ENCODE peak calls at places on chromosomes 6 and 20, in ten cellular contexts. One of them, this sample, is unnamed.

GRCh38 chr6:53014034-53014433 is 18.9 kb upstream of the GSTA4 start:
- DNase-seq in endodermal cell: no peak
- DNase-seq in GM12865: no peak
- DNase-seq in A673: no peak
- DNase-seq in fibroblast of lung: no peak
- DNase-seq in fibroblast of the aortic adventitia: peak
- DNase-seq in stomach: no peak
- DNase-seq in tibial artery: no peak
- DNase-seq in HepG2: no peak
- DNase-seq in brain microvascular endothelial cell: no peak
- DNase-seq in this sample: no peak

GRCh38 chr6:112203577-112204349 is 50.6 kb downstream of the LAMA4 start:
- DNase-seq in fibroblast of lung: peak
- DNase-seq in A673: no peak
- DNase-seq in stomach: no peak
- DNase-seq in endodermal cell: no peak
- DNase-seq in fibroblast of the aortic adventitia: peak
- DNase-seq in brain microvascular endothelial cell: peak
- DNase-seq in tibial artery: no peak
- DNase-seq in HepG2: peak
- DNase-seq in GM12865: no peak
- DNase-seq in this sample: no peak

GRCh38 chr20:34375977-34376430 is 12.9 kb downstream of the ITCH start:
- DNase-seq in GM12865: no peak
- DNase-seq in fibroblast of the aortic adventitia: no peak
- DNase-seq in stomach: no peak
- DNase-seq in endodermal cell: no peak
- DNase-seq in brain microvascular endothelial cell: no peak
- DNase-seq in HepG2: peak
- DNase-seq in fibroblast of lung: no peak
- DNase-seq in tibial artery: no peak
- DNase-seq in A673: no peak
- DNase-seq in this sample: no peak

GRCh38 chr20:51625105-51625504 is 82.6 kb upstream of the NFATC2 start:
- DNase-seq in HepG2: no peak
- DNase-seq in fibroblast of lung: no peak
- DNase-seq in endodermal cell: no peak
- DNase-seq in A673: no peak
- DNase-seq in brain microvascular endothelial cell: no peak
- DNase-seq in GM12865: no peak
- DNase-seq in tibial artery: no peak
- DNase-seq in fibroblast of the aortic adventitia: no peak
- DNase-seq in stomach: no peak
- DNase-seq in this sample: no peak

GRCh38 chr20:50567860-50568548 is 57.8 kb downstream of the PTPN1 start:
- DNase-seq in stomach: no peak
- DNase-seq in GM12865: no peak
- DNase-seq in HepG2: no peak
- DNase-seq in fibroblast of the aortic adventitia: no peak
- DNase-seq in endodermal cell: no peak
- DNase-seq in A673: no peak
- DNase-seq in fibroblast of lung: no peak
- DNase-seq in tibial artery: no peak
- DNase-seq in brain microvascular endothelial cell: no peak
- DNase-seq in this sample: no peak

GRCh38 chr6:52498538-52499017 is 78.3 kb downstream of the TRAM2 start:
- DNase-seq in fibroblast of lung: no peak
- DNase-seq in endodermal cell: peak
- DNase-seq in fibroblast of the aortic adventitia: peak
- DNase-seq in tibial artery: no peak
- DNase-seq in A673: no peak
- DNase-seq in stomach: no peak
- DNase-seq in GM12865: peak
- DNase-seq in brain microvascular endothelial cell: no peak
- DNase-seq in HepG2: no peak
- DNase-seq in this sample: no peak

GRCh38 chr20:36084897-36085617 is 69.5 kb upstream of the EPB41L1 start:
- DNase-seq in tibial artery: no peak
- DNase-seq in brain microvascular endothelial cell: peak
- DNase-seq in fibroblast of the aortic adventitia: peak
- DNase-seq in A673: no peak
- DNase-seq in GM12865: no peak
- DNase-seq in endodermal cell: no peak
- DNase-seq in stomach: no peak
- DNase-seq in HepG2: peak
- DNase-seq in fibroblast of lung: peak
- DNase-seq in this sample: no peak

GRCh38 chr6:132841967-132842366 is 27.6 kb downstream of the RPS12 start:
- DNase-seq in HepG2: no peak
- DNase-seq in GM12865: no peak
- DNase-seq in tibial artery: no peak
- DNase-seq in fibroblast of lung: no peak
- DNase-seq in fibroblast of the aortic adventitia: no peak
- DNase-seq in stomach: no peak
- DNase-seq in endodermal cell: no peak
- DNase-seq in A673: no peak
- DNase-seq in brain microvascular endothelial cell: no peak
- DNase-seq in this sample: no peak

GRCh38 chr20:57596998-57597939 is 23.0 kb downstream of the ZBP1 start:
- DNase-seq in A673: peak
- DNase-seq in endodermal cell: peak
- DNase-seq in HepG2: peak
- DNase-seq in GM12865: peak
- DNase-seq in brain microvascular endothelial cell: peak
- DNase-seq in tibial artery: peak
- DNase-seq in fibroblast of the aortic adventitia: peak
- DNase-seq in fibroblast of lung: peak
- DNase-seq in stomach: peak
- DNase-seq in this sample: no peak

GRCh38 chr6:7136859-7137334 is 29.1 kb downstream of the RREB1 start:
- DNase-seq in brain microvascular endothelial cell: no peak
- DNase-seq in fibroblast of the aortic adventitia: no peak
- DNase-seq in fibroblast of lung: no peak
- DNase-seq in tibial artery: no peak
- DNase-seq in endodermal cell: peak
- DNase-seq in stomach: no peak
- DNase-seq in GM12865: peak
- DNase-seq in HepG2: no peak
- DNase-seq in A673: no peak
- DNase-seq in this sample: no peak

GRCh38 chr6:14031516-14031915 is 86.1 kb upstream of the CD83 start:
- DNase-seq in tibial artery: no peak
- DNase-seq in endodermal cell: no peak
- DNase-seq in HepG2: no peak
- DNase-seq in fibroblast of lung: peak
- DNase-seq in A673: no peak
- DNase-seq in stomach: no peak
- DNase-seq in brain microvascular endothelial cell: no peak
- DNase-seq in fibroblast of the aortic adventitia: peak
- DNase-seq in GM12865: no peak
- DNase-seq in this sample: no peak

GRCh38 chr6:24428615-24429014 is 25.9 kb downstream of the MRS2 start:
- DNase-seq in fibroblast of lung: peak
- DNase-seq in GM12865: no peak
- DNase-seq in HepG2: no peak
- DNase-seq in fibroblast of the aortic adventitia: peak
- DNase-seq in endodermal cell: no peak
- DNase-seq in brain microvascular endothelial cell: peak
- DNase-seq in stomach: no peak
- DNase-seq in tibial artery: no peak
- DNase-seq in A673: no peak
- DNase-seq in this sample: no peak

DNA sequence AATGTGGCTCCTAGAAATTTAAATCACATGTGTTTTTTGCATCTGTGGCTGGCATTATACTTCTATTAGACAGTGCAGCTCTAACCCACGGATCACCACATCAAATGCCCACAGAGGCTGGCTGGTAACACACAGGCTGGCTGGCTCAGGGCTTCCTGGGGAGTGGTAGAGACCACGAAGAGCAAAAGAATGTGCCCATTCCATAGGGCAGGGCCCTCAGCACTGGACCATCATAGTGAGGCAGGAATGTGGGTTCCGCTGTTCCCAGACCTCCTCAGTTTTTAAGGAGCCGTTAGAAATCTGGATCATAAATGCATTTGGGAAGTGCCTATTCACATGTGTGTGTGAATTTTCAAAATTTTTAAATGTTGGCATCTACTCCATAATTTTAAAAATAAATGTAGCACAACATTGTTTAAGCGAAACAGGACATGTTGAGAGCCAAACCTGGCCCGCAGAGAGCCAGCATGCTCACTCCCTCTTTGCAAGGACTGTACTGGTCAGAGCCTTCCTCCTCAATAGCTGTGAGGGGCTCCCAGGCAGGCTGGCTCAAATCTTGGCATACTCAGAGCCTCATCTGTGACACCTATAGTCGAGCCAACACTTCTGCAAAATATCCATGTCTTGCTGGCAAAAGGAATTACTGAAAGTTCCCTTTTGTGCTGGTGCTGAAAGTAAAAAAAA is 190.5 kb downstream of the FNDC1 start:
- DNase-seq in stomach: no peak
- DNase-seq in fibroblast of the aortic adventitia: no peak
- DNase-seq in tibial artery: no peak
- DNase-seq in brain microvascular endothelial cell: no peak
- DNase-seq in HepG2: no peak
- DNase-seq in GM12865: no peak
- DNase-seq in endodermal cell: no peak
- DNase-seq in A673: no peak
- DNase-seq in fibroblast of lung: no peak
- DNase-seq in this sample: no peak
- H3K4me3 ChIP-seq in stomach: no peak
- H3K4me3 ChIP-seq in fibroblast of the aortic adventitia: no peak
- H3K4me3 ChIP-seq in tibial artery: no peak
- H3K4me3 ChIP-seq in brain microvascular endothelial cell: no peak
- H3K4me3 ChIP-seq in HepG2: no peak
- H3K4me3 ChIP-seq in GM12865: no peak
- H3K4me3 ChIP-seq in endodermal cell: no peak
- H3K4me3 ChIP-seq in A673: no peak
- H3K4me3 ChIP-seq in fibroblast of lung: no peak
- H3K4me3 ChIP-seq in this sample: no peak

GRCh38 chr6:148612043-148612442 is 134.8 kb upstream of the UST start:
- DNase-seq in A673: no peak
- DNase-seq in fibroblast of the aortic adventitia: peak
- DNase-seq in endodermal cell: no peak
- DNase-seq in GM12865: no peak
- DNase-seq in fibroblast of lung: no peak
- DNase-seq in brain microvascular endothelial cell: no peak
- DNase-seq in HepG2: no peak
- DNase-seq in stomach: no peak
- DNase-seq in tibial artery: no peak
- DNase-seq in this sample: no peak

GRCh38 chr6:148611213-148611612 is 135.6 kb upstream of the UST start:
- DNase-seq in fibroblast of the aortic adventitia: peak
- DNase-seq in endodermal cell: no peak
- DNase-seq in HepG2: no peak
- DNase-seq in A673: peak
- DNase-seq in brain microvascular endothelial cell: no peak
- DNase-seq in GM12865: no peak
- DNase-seq in tibial artery: peak
- DNase-seq in fibroblast of lung: peak
- DNase-seq in stomach: no peak
- DNase-seq in this sample: peak

DNA sequence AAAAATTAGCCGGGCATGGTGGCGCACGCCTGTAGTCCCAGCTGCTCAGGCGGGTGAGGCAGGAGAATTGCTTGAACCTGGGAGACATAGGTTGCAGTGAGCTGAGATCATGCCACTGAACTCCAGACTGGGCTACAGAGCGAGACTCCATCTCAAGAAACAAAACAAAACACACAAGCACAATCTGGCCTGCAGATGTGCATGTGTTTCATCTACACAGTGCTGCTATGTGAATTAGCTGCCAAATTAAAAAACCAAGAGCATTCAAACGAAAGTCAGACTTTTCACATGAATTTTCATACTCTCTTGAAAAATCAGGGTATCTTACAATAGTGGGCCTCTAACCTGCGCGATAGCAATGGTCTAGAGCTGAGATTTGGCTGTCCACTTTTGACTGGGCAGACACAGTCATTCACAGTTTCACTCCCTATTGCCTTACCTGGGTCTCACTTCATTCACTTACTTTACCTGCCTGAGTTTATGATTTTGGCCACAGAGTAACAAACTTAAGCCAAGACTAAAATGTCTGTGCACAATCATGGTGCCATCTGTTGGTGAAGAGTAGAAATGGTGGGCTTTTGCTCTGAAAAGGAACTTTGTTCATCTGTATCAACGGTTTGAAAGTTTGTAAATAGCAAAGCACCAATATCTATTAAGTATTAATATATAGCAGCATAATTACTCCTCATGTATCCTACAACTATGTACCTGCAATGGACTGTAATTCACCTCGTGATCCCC is 138.4 kb upstream of the UST start:
- DNase-seq in fibroblast of the aortic adventitia: peak
- DNase-seq in stomach: no peak
- DNase-seq in tibial artery: no peak
- DNase-seq in A673: no peak
- DNase-seq in endodermal cell: no peak
- DNase-seq in GM12865: peak
- DNase-seq in fibroblast of lung: no peak
- DNase-seq in brain microvascular endothelial cell: no peak
- DNase-seq in HepG2: peak
- DNase-seq in this sample: no peak
- TF ChIP-seq CTCF in fibroblast of the aortic adventitia: peak
- TF ChIP-seq CTCF in stomach: no peak
- TF ChIP-seq CTCF in tibial artery: no peak
- TF ChIP-seq CTCF in A673: peak
- TF ChIP-seq CTCF in endodermal cell: peak
- TF ChIP-seq CTCF in GM12865: peak
- TF ChIP-seq CTCF in fibroblast of lung: peak
- TF ChIP-seq CTCF in brain microvascular endothelial cell: peak
- TF ChIP-seq CTCF in HepG2: peak
- TF ChIP-seq CTCF in this sample: no peak

DNA sequence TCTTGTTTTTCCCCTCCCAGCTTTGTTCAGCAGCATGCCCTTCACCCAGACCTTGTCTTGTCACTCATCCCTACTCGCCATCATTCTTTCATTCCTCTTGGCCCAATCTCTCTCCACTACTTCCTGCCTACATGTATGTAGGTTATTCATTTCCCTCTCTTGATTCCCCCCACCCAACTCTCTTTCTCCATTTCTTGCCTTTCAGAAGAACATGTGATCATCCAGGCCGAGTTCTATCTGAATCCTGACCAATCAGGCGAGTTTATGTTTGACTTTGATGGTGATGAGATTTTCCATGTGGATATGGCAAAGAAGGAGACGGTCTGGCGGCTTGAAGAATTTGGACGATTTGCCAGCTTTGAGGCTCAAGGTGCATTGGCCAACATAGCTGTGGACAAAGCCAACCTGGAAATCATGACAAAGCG is 2.6 kb downstream of the HLA-DRA start:
- DNase-seq in fibroblast of lung: no peak
- DNase-seq in fibroblast of the aortic adventitia: no peak
- DNase-seq in stomach: no peak
- DNase-seq in brain microvascular endothelial cell: no peak
- DNase-seq in endodermal cell: no peak
- DNase-seq in GM12865: peak
- DNase-seq in A673: no peak
- DNase-seq in tibial artery: no peak
- DNase-seq in HepG2: no peak
- DNase-seq in this sample: no peak
- H3K4me3 ChIP-seq in fibroblast of lung: no peak
- H3K4me3 ChIP-seq in fibroblast of the aortic adventitia: no peak
- H3K4me3 ChIP-seq in stomach: peak
- H3K4me3 ChIP-seq in brain microvascular endothelial cell: no peak
- H3K4me3 ChIP-seq in endodermal cell: no peak
- H3K4me3 ChIP-seq in GM12865: peak
- H3K4me3 ChIP-seq in A673: no peak
- H3K4me3 ChIP-seq in tibial artery: no peak
- H3K4me3 ChIP-seq in HepG2: no peak
- H3K4me3 ChIP-seq in this sample: no peak

GRCh38 chr20:48805286-48805685 is 22.5 kb downstream of the PREX1 start:
- DNase-seq in tibial artery: no peak
- DNase-seq in GM12865: no peak
- DNase-seq in stomach: no peak
- DNase-seq in HepG2: no peak
- DNase-seq in fibroblast of lung: no peak
- DNase-seq in A673: no peak
- DNase-seq in fibroblast of the aortic adventitia: no peak
- DNase-seq in endodermal cell: no peak
- DNase-seq in brain microvascular endothelial cell: no peak
- DNase-seq in this sample: no peak
- TF ChIP-seq CTCF in tibial artery: no peak
- TF ChIP-seq CTCF in GM12865: no peak
- TF ChIP-seq CTCF in stomach: no peak
- TF ChIP-seq CTCF in HepG2: no peak
- TF ChIP-seq CTCF in fibroblast of lung: no peak
- TF ChIP-seq CTCF in A673: no peak
- TF ChIP-seq CTCF in fibroblast of the aortic adventitia: no peak
- TF ChIP-seq CTCF in endodermal cell: no peak
- TF ChIP-seq CTCF in brain microvascular endothelial cell: no peak
- TF ChIP-seq CTCF in this sample: no peak

This sample was measured in coronary artery.